ENCODE peak calls at places on chromosomes 4 and X, in ten cellular contexts. One of them, this sample, is unnamed.

GRCh38 chr4:3355266-3355748 is 62.5 kb downstream of the RGS12 start:
- DNase-seq in germinal center: no peak
- DNase-seq in EL: no peak
- DNase-seq in NCI-H1694 treated with DMSO at 0.1 percent for 48 hours: no peak
- DNase-seq in EH: no peak
- DNase-seq in left ventricle myocardium superior: no peak
- DNase-seq in HCEC 1CT: no peak
- DNase-seq in activated CD4-positive, alpha-beta T cell treated with anti-CD3 and anti-CD28 coated beads for 48 hours: no peak
- DNase-seq in LoVo: no peak
- DNase-seq in GM18507: no peak
- DNase-seq in this sample: no peak

GRCh38 chrX:150615356-150615755 is 46.9 kb downstream of the MTM1 start:
- DNase-seq in germinal center: no peak
- DNase-seq in EL: no peak
- DNase-seq in NCI-H1694 treated with DMSO at 0.1 percent for 48 hours: no peak
- DNase-seq in EH: no peak
- DNase-seq in left ventricle myocardium superior: no peak
- DNase-seq in HCEC 1CT: no peak
- DNase-seq in activated CD4-positive, alpha-beta T cell treated with anti-CD3 and anti-CD28 coated beads for 48 hours: no peak
- DNase-seq in LoVo: no peak
- DNase-seq in GM18507: no peak
- DNase-seq in this sample: no peak

GRCh38 chr4:169345207-169345788 is 74.5 kb upstream of the SH3RF1 start:
- DNase-seq in germinal center: no peak
- DNase-seq in EL: peak
- DNase-seq in NCI-H1694 treated with DMSO at 0.1 percent for 48 hours: no peak
- DNase-seq in EH: peak
- DNase-seq in left ventricle myocardium superior: no peak
- DNase-seq in HCEC 1CT: peak
- DNase-seq in activated CD4-positive, alpha-beta T cell treated with anti-CD3 and anti-CD28 coated beads for 48 hours: no peak
- DNase-seq in LoVo: peak
- DNase-seq in GM18507: no peak
- DNase-seq in this sample: no peak

GRCh38 chr4:10893417-10893816 is 208.8 kb upstream of the CLNK start:
- DNase-seq in germinal center: peak
- DNase-seq in EL: no peak
- DNase-seq in NCI-H1694 treated with DMSO at 0.1 percent for 48 hours: no peak
- DNase-seq in EH: no peak
- DNase-seq in left ventricle myocardium superior: no peak
- DNase-seq in HCEC 1CT: no peak
- DNase-seq in activated CD4-positive, alpha-beta T cell treated with anti-CD3 and anti-CD28 coated beads for 48 hours: no peak
- DNase-seq in LoVo: no peak
- DNase-seq in GM18507: no peak
- DNase-seq in this sample: peak

GRCh38 chr4:164700471-164700870 is 53.5 kb upstream of the SMIM31 start:
- DNase-seq in germinal center: no peak
- DNase-seq in EL: no peak
- DNase-seq in NCI-H1694 treated with DMSO at 0.1 percent for 48 hours: no peak
- DNase-seq in EH: no peak
- DNase-seq in left ventricle myocardium superior: no peak
- DNase-seq in HCEC 1CT: no peak
- DNase-seq in activated CD4-positive, alpha-beta T cell treated with anti-CD3 and anti-CD28 coated beads for 48 hours: peak
- DNase-seq in LoVo: no peak
- DNase-seq in GM18507: no peak
- DNase-seq in this sample: no peak

GRCh38 chr4:149997881-149998421 is 80.3 kb upstream of the DCLK2 start:
- DNase-seq in germinal center: no peak
- DNase-seq in EL: peak
- DNase-seq in NCI-H1694 treated with DMSO at 0.1 percent for 48 hours: no peak
- DNase-seq in EH: peak
- DNase-seq in left ventricle myocardium superior: no peak
- DNase-seq in HCEC 1CT: peak
- DNase-seq in activated CD4-positive, alpha-beta T cell treated with anti-CD3 and anti-CD28 coated beads for 48 hours: peak
- DNase-seq in LoVo: peak
- DNase-seq in GM18507: no peak
- DNase-seq in this sample: peak

GRCh38 chr4:6222761-6223292 is 22.5 kb upstream of the JAKMIP1 start:
- DNase-seq in germinal center: no peak
- DNase-seq in EL: no peak
- DNase-seq in NCI-H1694 treated with DMSO at 0.1 percent for 48 hours: no peak
- DNase-seq in EH: no peak
- DNase-seq in left ventricle myocardium superior: no peak
- DNase-seq in HCEC 1CT: no peak
- DNase-seq in activated CD4-positive, alpha-beta T cell treated with anti-CD3 and anti-CD28 coated beads for 48 hours: no peak
- DNase-seq in LoVo: no peak
- DNase-seq in GM18507: no peak
- DNase-seq in this sample: peak

GRCh38 chr4:60948008-60948407 is 252.1 kb upstream of the ADGRL3 start:
- DNase-seq in germinal center: no peak
- DNase-seq in EL: peak
- DNase-seq in NCI-H1694 treated with DMSO at 0.1 percent for 48 hours: no peak
- DNase-seq in EH: peak
- DNase-seq in left ventricle myocardium superior: no peak
- DNase-seq in HCEC 1CT: no peak
- DNase-seq in activated CD4-positive, alpha-beta T cell treated with anti-CD3 and anti-CD28 coated beads for 48 hours: no peak
- DNase-seq in LoVo: no peak
- DNase-seq in GM18507: no peak
- DNase-seq in this sample: peak

GRCh38 chrX:103417370-103417769 is 41.0 kb downstream of the BEX3 start:
- DNase-seq in germinal center: no peak
- DNase-seq in EL: no peak
- DNase-seq in NCI-H1694 treated with DMSO at 0.1 percent for 48 hours: no peak
- DNase-seq in EH: no peak
- DNase-seq in left ventricle myocardium superior: no peak
- DNase-seq in HCEC 1CT: no peak
- DNase-seq in activated CD4-positive, alpha-beta T cell treated with anti-CD3 and anti-CD28 coated beads for 48 hours: no peak
- DNase-seq in LoVo: no peak
- DNase-seq in GM18507: no peak
- DNase-seq in this sample: no peak